ENCODE peak calls at places on chromosomes 11 and 22, in seven cellular contexts. P is H9, J is H1, E is mesendoderm, T is neuronal stem cell, K is trophoblast cell, C is IMR-90. O is an unnamed sample.

GRCh38 chr11:80587906-80588305 is 1147.1 kb upstream of the TENM4 start:
- DNase-seq in P (no peak), J (no peak), E (no peak), T (no peak), K (no peak), C (no peak), O (no peak)

GRCh38 chr11:33530824-33531223 is 169.8 kb downstream of the C11orf91 start:
- DNase-seq in P (no peak), J (no peak), E (no peak), T (no peak), K (no peak), C (peak; percentile 79), O (peak; percentile 30)

GRCh38 chr11:82194521-82194920 is 539.1 kb downstream of the FAM181B start:
- DNase-seq in P (peak; percentile 32), J (no peak), E (peak; percentile 54), T (no peak), K (no peak), C (no peak), O (no peak)

GRCh38 chr11:41861791-41862190 is 402.3 kb upstream of the LRRC4C start:
- DNase-seq in P (no peak), J (no peak), E (peak; percentile 1), T (no peak), K (no peak), C (no peak), O (no peak)

GRCh38 chr11:86696004-86696403 is 23.6 kb upstream of the ME3 start:
- DNase-seq in P (no peak), J (no peak), E (no peak), T (no peak), K (peak; percentile 84), C (peak; percentile 92), O (peak; percentile 93)

GRCh38 chr11:6323291-6323905 is 3.1 kb upstream of the CAVIN3 start:
- DNase-seq in P (peak; percentile 82), J (no peak), E (no peak), T (no peak), K (no peak), C (no peak), O (no peak)

GRCh38 chr11:65121447-65121864 is 478 bp downstream of the FAU start:
- DNase-seq in P (no peak), J (no peak), E (peak; percentile 51), T (no peak), K (peak; percentile 18), C (no peak), O (peak; percentile 22)

GRCh38 chr11:46346886-46347636 is at the start of gene DGKZ:
- DNase-seq in P (peak; percentile 77), J (peak; percentile 98), E (peak; percentile 84), T (peak; percentile 90), K (peak; percentile 93), C (peak; percentile 74), O (peak; percentile 71)

GRCh38 chr11:117888140-117888561 is 11.7 kb upstream of the FXYD6 start:
- DNase-seq in P (no peak), J (no peak), E (no peak), T (no peak), K (no peak), C (no peak), O (no peak)

GRCh38 chr22:24834845-24835570 is 29.0 kb downstream of the SGSM1 start:
- DNase-seq in P (peak; percentile 64), J (peak; percentile 57), E (peak; percentile 81), T (no peak), K (peak; percentile 31), C (peak; percentile 11), O (peak; percentile 14)

GRCh38 chr22:49944399-49944891 is 16.1 kb upstream of the PIM3 start:
- DNase-seq in P (no peak), J (no peak), E (no peak), T (no peak), K (no peak), C (no peak), O (no peak)

GRCh38 chr11:121229495-121229894 is 63.1 kb upstream of the SC5D start:
- DNase-seq in P (no peak), J (no peak), E (no peak), T (no peak), K (no peak), C (no peak), O (no peak)

GRCh38 chr11:64675417-64676252 is 47.4 kb downstream of the NRXN2 start:
- DNase-seq in P (no peak), J (no peak), E (no peak), T (no peak), K (peak; percentile 16), C (peak; percentile 82), O (peak; percentile 92)

GRCh38 chr22:36977401-36977861 is 41.8 kb downstream of the TST start:
- DNase-seq in P (peak; percentile 93), J (peak; percentile 90), E (peak; percentile 89), T (peak; percentile 40), K (peak; percentile 12), C (peak; percentile 9), O (peak; percentile 52)

GRCh38 chr11:134955281-134955680 is 543.2 kb upstream of the B3GAT1 start:
- DNase-seq in P (no peak), J (peak; percentile 20), E (no peak), T (no peak), K (no peak), C (no peak), O (no peak)

GRCh38 chr11:22454461-22454860 is 116.3 kb downstream of the SLC17A6 start:
- DNase-seq in P (no peak), J (no peak), E (no peak), T (no peak), K (no peak), C (peak; percentile 42), O (no peak)

GRCh38 chr11:2374456-2375201 is 2.5 kb upstream of the CD81 start:
- DNase-seq in P (no peak), J (no peak), E (no peak), T (no peak), K (no peak), C (no peak), O (no peak)

GRCh38 chr22:31346255-31346732 is at the start of gene PATZ1:
- DNase-seq in P (peak; percentile 74), J (no peak), E (peak; percentile 92), T (peak; percentile 69), K (peak; percentile 49), C (peak; percentile 72), O (peak; percentile 86)

DNA sequence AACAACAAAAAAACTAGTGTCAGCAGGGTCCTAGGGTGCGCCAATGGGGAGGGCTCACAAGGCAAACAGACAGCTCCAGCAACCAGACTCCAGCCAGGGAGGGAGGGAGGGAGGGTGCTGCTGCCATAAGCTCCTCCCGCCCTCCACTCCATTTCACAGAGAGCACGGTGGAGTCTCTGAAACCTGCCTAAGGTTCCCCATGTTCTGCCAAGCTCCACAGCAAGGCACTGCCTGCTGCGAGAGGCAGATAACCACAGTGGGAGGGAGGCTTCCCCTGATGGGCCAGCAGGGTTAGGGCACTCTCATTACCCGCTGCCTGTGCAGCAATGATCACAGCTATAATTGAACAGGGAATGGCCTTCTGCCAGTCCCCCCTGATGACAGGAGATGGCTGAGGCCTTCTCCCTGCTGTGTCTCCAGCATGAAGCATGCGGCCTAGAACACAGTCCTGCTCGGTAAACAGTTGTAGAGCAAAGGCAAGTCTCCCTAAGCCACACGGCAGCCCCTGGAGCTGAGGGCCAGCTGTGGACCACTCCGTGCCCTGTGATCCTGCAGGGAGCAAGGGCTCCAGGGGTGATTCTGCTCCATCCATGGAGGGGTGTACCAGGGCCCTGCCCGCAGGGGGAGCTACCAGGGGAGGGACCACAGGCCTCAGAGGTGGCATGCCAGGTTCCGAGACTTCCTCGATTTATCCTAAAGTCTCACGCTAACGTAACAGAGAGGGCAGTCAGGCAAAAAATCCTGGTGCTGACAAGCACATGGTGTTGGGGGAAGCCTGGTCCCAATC is 42.9 kb downstream of the PC start:
- DNase-seq in P (peak; percentile 62), J (no peak), E (peak; percentile 46), T (no peak), K (no peak), C (no peak), O (no peak)
- H3K79me1 ChIP-seq in P (no peaks in the 10 kb centered on the region), J (no peaks in the 10 kb centered on the region), E (no peaks in the 10 kb centered on the region), T (no peaks in the 10 kb centered on the region), K (no peaks in the 10 kb centered on the region), C (peaks cover 6% of the 10 kb centered on the region), O (peaks cover 14% of the 10 kb centered on the region)

DNA sequence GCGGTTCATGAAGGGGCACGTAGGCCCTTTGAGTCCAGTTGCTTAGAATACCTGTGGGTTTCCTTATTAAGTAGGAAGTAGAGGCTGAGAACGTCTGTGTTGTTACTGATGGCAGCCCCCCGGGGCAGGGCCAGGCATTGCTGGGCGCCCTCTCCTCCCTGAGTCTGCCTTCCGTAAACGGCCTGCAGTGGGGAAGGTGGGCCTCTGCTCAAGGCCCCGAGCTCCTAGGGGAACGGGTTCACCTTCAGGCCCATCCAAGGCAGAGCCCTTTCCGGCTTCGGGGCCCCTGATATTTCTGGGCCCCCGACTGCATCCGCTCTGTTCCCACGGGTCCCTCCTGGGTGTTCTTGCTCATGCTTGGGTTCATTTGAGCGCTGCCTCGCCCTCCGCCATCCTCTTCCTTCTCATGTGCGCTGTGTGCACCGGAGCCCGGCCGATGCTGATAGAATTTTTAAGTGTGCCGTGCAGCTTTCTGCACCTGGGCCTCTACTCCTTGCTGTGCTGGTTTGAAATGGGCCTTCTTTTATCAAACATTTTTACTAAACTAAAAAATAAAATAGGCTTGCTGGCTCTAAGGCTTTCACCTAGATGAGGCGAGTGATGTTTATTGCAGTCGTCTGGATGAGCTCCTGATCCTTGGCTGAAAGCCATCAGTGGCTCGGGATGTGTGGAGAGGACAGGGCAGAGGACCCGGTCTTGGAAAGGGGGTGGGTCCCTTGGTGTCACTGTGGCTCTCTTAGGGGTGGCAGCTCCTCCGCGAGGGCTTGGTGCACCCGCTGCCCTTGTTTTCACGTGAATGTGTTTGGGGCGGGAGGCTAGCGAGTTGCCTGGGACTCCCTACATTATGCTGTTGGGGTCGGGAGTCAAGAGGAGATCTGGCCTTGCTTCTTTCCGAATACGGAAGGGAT is 12.3 kb downstream of the TBC1D22A start:
- DNase-seq in P (no peak), J (no peak), E (no peak), T (no peak), K (no peak), C (no peak), O (no peak)
- H3K4me1 ChIP-seq in P (no peaks in the 10 kb centered on the region), J (peaks cover 4% of the 10 kb centered on the region), E (peaks cover 12% of the 10 kb centered on the region), T (peaks cover 7% of the 10 kb centered on the region), K (peaks cover 18% of the 10 kb centered on the region), C (peaks cover 14% of the 10 kb centered on the region), O (peaks cover 50% of the 10 kb centered on the region)

GRCh38 chr11:72833792-72834501 is 19.7 kb downstream of the ATG16L2 start:
- DNase-seq in P (no peak), J (no peak), E (no peak), T (no peak), K (no peak), C (no peak), O (no peak)

GRCh38 chr11:72833083-72833733 is 19.0 kb downstream of the ATG16L2 start:
- DNase-seq in P (no peak), J (no peak), E (no peak), T (no peak), K (no peak), C (no peak), O (no peak)

GRCh38 chr11:72834905-72835304 is 20.7 kb downstream of the ATG16L2 start:
- DNase-seq in P (no peak), J (no peak), E (no peak), T (no peak), K (peak; percentile 62), C (no peak), O (no peak)

GRCh38 chr11:72831521-72832300 is 17.5 kb downstream of the ATG16L2 start:
- DNase-seq in P (peak; percentile 88), J (peak; percentile 90), E (peak; percentile 87), T (peak; percentile 73), K (peak; percentile 88), C (peak; percentile 71), O (peak; percentile 82)

GRCh38 chr11:72832301-72833082 is 18.3 kb downstream of the ATG16L2 start:
- DNase-seq in P (no peak), J (no peak), E (no peak), T (no peak), K (no peak), C (no peak), O (no peak)
- H3K79me1 ChIP-seq in P (no peaks in the 10 kb centered on the region), J (no peaks in the 10 kb centered on the region), E (no peaks in the 10 kb centered on the region), T (no peaks in the 10 kb centered on the region), K (no peaks in the 10 kb centered on the region), C (peaks cover 12% of the 10 kb centered on the region), O (peaks cover 2% of the 10 kb centered on the region)

GRCh38 chr11:19013181-19013857 is 47.2 kb downstream of the MRGPRX2 start:
- DNase-seq in P (peak; percentile 49), J (peak; percentile 59), E (peak; percentile 39), T (no peak), K (no peak), C (no peak), O (no peak)
- H3K4me1 ChIP-seq in P (no peaks in the 10 kb centered on the region), J (no peaks in the 10 kb centered on the region), E (no peaks in the 10 kb centered on the region), T (no peaks in the 10 kb centered on the region), K (no peaks in the 10 kb centered on the region), C (no peaks in the 10 kb centered on the region), O (no peaks in the 10 kb centered on the region)